ENCODE peak calls at places on chromosomes 1 and 21, in eight cellular contexts. One of them, this sample, is unnamed.

GRCh38 chr1:42137766-42138165 is 15.4 kb upstream of the GUCA2B start:
- DNase-seq in MM.1S: no peak
- DNase-seq in astrocyte of the hippocampus: peak; percentile 77
- DNase-seq in GM04503: no peak
- DNase-seq in HAP-1: no peak
- DNase-seq in activated B cell treated with CpG ODN at 0.5 μM for 24 hours: no peak
- DNase-seq in Kasumi-1: no peak
- DNase-seq in H1: no peak
- DNase-seq in this sample: no peak

GRCh38 chr1:39926343-39926769 is 24.6 kb upstream of the MYCL start:
- DNase-seq in H1: no peak
- DNase-seq in Kasumi-1: no peak
- DNase-seq in GM04503: no peak
- DNase-seq in astrocyte of the hippocampus: peak; percentile 28
- DNase-seq in HAP-1: no peak
- DNase-seq in activated B cell treated with CpG ODN at 0.5 μM for 24 hours: no peak
- DNase-seq in MM.1S: no peak
- DNase-seq in this sample: no peak

GRCh38 chr21:41766883-41767605 is at the start of gene RIPK4:
- DNase-seq in activated B cell treated with CpG ODN at 0.5 μM for 24 hours: no peak
- DNase-seq in H1: peak; percentile 44
- DNase-seq in HAP-1: peak; percentile 42
- DNase-seq in Kasumi-1: no peak
- DNase-seq in GM04503: no peak
- DNase-seq in MM.1S: no peak
- DNase-seq in astrocyte of the hippocampus: peak; percentile 87
- DNase-seq in this sample: no peak

GRCh38 chr1:209168204-209168603 is 415.3 kb upstream of the CAMK1G start:
- DNase-seq in H1: no peak
- DNase-seq in MM.1S: no peak
- DNase-seq in astrocyte of the hippocampus: peak; percentile 86
- DNase-seq in activated B cell treated with CpG ODN at 0.5 μM for 24 hours: no peak
- DNase-seq in GM04503: peak; percentile 33
- DNase-seq in Kasumi-1: no peak
- DNase-seq in HAP-1: no peak
- DNase-seq in this sample: no peak

GRCh38 chr21:33011462-33011861 is 14.3 kb upstream of the OLIG2 start:
- DNase-seq in astrocyte of the hippocampus: peak; percentile 82
- DNase-seq in activated B cell treated with CpG ODN at 0.5 μM for 24 hours: no peak
- DNase-seq in GM04503: peak; percentile 70
- DNase-seq in MM.1S: no peak
- DNase-seq in Kasumi-1: no peak
- DNase-seq in H1: no peak
- DNase-seq in HAP-1: no peak
- DNase-seq in this sample: no peak

GRCh38 chr1:57007948-57008347 is 42.1 kb upstream of the C8B start:
- DNase-seq in MM.1S: no peak
- DNase-seq in GM04503: no peak
- DNase-seq in Kasumi-1: no peak
- DNase-seq in activated B cell treated with CpG ODN at 0.5 μM for 24 hours: no peak
- DNase-seq in HAP-1: no peak
- DNase-seq in H1: no peak
- DNase-seq in astrocyte of the hippocampus: no peak
- DNase-seq in this sample: no peak

GRCh38 chr1:46811053-46811452 is 12.2 kb downstream of the CYP4B1 start:
- DNase-seq in activated B cell treated with CpG ODN at 0.5 μM for 24 hours: no peak
- DNase-seq in GM04503: no peak
- DNase-seq in Kasumi-1: no peak
- DNase-seq in MM.1S: no peak
- DNase-seq in HAP-1: no peak
- DNase-seq in astrocyte of the hippocampus: no peak
- DNase-seq in H1: no peak
- DNase-seq in this sample: no peak

GRCh38 chr1:162168261-162168660 is 98.8 kb downstream of the NOS1AP start:
- DNase-seq in astrocyte of the hippocampus: no peak
- DNase-seq in MM.1S: no peak
- DNase-seq in HAP-1: no peak
- DNase-seq in H1: no peak
- DNase-seq in activated B cell treated with CpG ODN at 0.5 μM for 24 hours: no peak
- DNase-seq in Kasumi-1: no peak
- DNase-seq in GM04503: no peak
- DNase-seq in this sample: no peak

GRCh38 chr1:114524933-114525332 is 13.9 kb upstream of the TRIM33 start:
- DNase-seq in astrocyte of the hippocampus: no peak
- DNase-seq in MM.1S: no peak
- DNase-seq in GM04503: no peak
- DNase-seq in activated B cell treated with CpG ODN at 0.5 μM for 24 hours: no peak
- DNase-seq in H1: no peak
- DNase-seq in HAP-1: no peak
- DNase-seq in Kasumi-1: no peak
- DNase-seq in this sample: no peak

GRCh38 chr21:20739421-20739820 is 258.8 kb upstream of the NCAM2 start:
- DNase-seq in GM04503: no peak
- DNase-seq in activated B cell treated with CpG ODN at 0.5 μM for 24 hours: no peak
- DNase-seq in Kasumi-1: peak; percentile 4
- DNase-seq in H1: no peak
- DNase-seq in HAP-1: peak; percentile 30
- DNase-seq in astrocyte of the hippocampus: no peak
- DNase-seq in MM.1S: peak; percentile 13
- DNase-seq in this sample: no peak

GRCh38 chr1:190399233-190399632 is 78.4 kb downstream of the BRINP3 start:
- DNase-seq in astrocyte of the hippocampus: no peak
- DNase-seq in Kasumi-1: no peak
- DNase-seq in GM04503: no peak
- DNase-seq in H1: no peak
- DNase-seq in activated B cell treated with CpG ODN at 0.5 μM for 24 hours: no peak
- DNase-seq in MM.1S: peak; percentile 52
- DNase-seq in HAP-1: no peak
- DNase-seq in this sample: no peak

GRCh38 chr1:171877711-171878110 is 36.4 kb downstream of the DNM3 start:
- DNase-seq in astrocyte of the hippocampus: peak; percentile 48
- DNase-seq in GM04503: no peak
- DNase-seq in Kasumi-1: no peak
- DNase-seq in activated B cell treated with CpG ODN at 0.5 μM for 24 hours: no peak
- DNase-seq in HAP-1: no peak
- DNase-seq in MM.1S: no peak
- DNase-seq in H1: no peak
- DNase-seq in this sample: no peak

GRCh38 chr1:215888159-215888558 is 321.1 kb downstream of the KCTD3 start:
- DNase-seq in GM04503: no peak
- DNase-seq in HAP-1: no peak
- DNase-seq in activated B cell treated with CpG ODN at 0.5 μM for 24 hours: no peak
- DNase-seq in H1: no peak
- DNase-seq in Kasumi-1: no peak
- DNase-seq in astrocyte of the hippocampus: peak; percentile 47
- DNase-seq in MM.1S: no peak
- DNase-seq in this sample: no peak

GRCh38 chr1:15696956-15697521 is 12.9 kb downstream of the PLEKHM2 start:
- DNase-seq in GM04503: no peak
- DNase-seq in Kasumi-1: peak; percentile 89
- DNase-seq in MM.1S: peak; percentile 73
- DNase-seq in HAP-1: no peak
- DNase-seq in activated B cell treated with CpG ODN at 0.5 μM for 24 hours: peak; percentile 60
- DNase-seq in astrocyte of the hippocampus: no peak
- DNase-seq in H1: no peak
- DNase-seq in this sample: no peak

GRCh38 chr1:237838904-237839534 is 51.7 kb downstream of the ZP4 start:
- DNase-seq in MM.1S: no peak
- DNase-seq in GM04503: no peak
- DNase-seq in H1: no peak
- DNase-seq in activated B cell treated with CpG ODN at 0.5 μM for 24 hours: no peak
- DNase-seq in HAP-1: no peak
- DNase-seq in astrocyte of the hippocampus: no peak
- DNase-seq in Kasumi-1: no peak
- DNase-seq in this sample: no peak

GRCh38 chr1:48777219-48777895 is 666 bp upstream of the BEND5 start:
- DNase-seq in astrocyte of the hippocampus: peak; percentile 53
- DNase-seq in activated B cell treated with CpG ODN at 0.5 μM for 24 hours: no peak
- DNase-seq in Kasumi-1: no peak
- DNase-seq in GM04503: no peak
- DNase-seq in MM.1S: no peak
- DNase-seq in H1: no peak
- DNase-seq in HAP-1: peak; percentile 10
- DNase-seq in this sample: peak; percentile 26

GRCh38 chr1:88655685-88656299 is 28.3 kb upstream of the PKN2 start:
- DNase-seq in H1: no peak
- DNase-seq in GM04503: no peak
- DNase-seq in Kasumi-1: peak; percentile 41
- DNase-seq in activated B cell treated with CpG ODN at 0.5 μM for 24 hours: no peak
- DNase-seq in MM.1S: peak; percentile 37
- DNase-seq in HAP-1: no peak
- DNase-seq in astrocyte of the hippocampus: peak; percentile 53
- DNase-seq in this sample: peak; percentile 9

GRCh38 chr1:10132316-10132715 is 78.1 kb upstream of the KIF1B start:
- DNase-seq in activated B cell treated with CpG ODN at 0.5 μM for 24 hours: no peak
- DNase-seq in GM04503: no peak
- DNase-seq in Kasumi-1: no peak
- DNase-seq in H1: no peak
- DNase-seq in HAP-1: no peak
- DNase-seq in MM.1S: no peak
- DNase-seq in astrocyte of the hippocampus: no peak
- DNase-seq in this sample: no peak

GRCh38 chr1:205700865-205701401 is 20.6 kb upstream of the SLC45A3 start:
- DNase-seq in astrocyte of the hippocampus: peak; percentile 20
- DNase-seq in H1: no peak
- DNase-seq in Kasumi-1: peak; percentile 91
- DNase-seq in HAP-1: no peak
- DNase-seq in GM04503: no peak
- DNase-seq in MM.1S: no peak
- DNase-seq in activated B cell treated with CpG ODN at 0.5 μM for 24 hours: no peak
- DNase-seq in this sample: no peak

GRCh38 chr21:41662761-41663160 is 104.1 kb downstream of the RIPK4 start:
- DNase-seq in MM.1S: no peak
- DNase-seq in H1: no peak
- DNase-seq in GM04503: no peak
- DNase-seq in Kasumi-1: no peak
- DNase-seq in activated B cell treated with CpG ODN at 0.5 μM for 24 hours: no peak
- DNase-seq in astrocyte of the hippocampus: no peak
- DNase-seq in HAP-1: no peak
- DNase-seq in this sample: no peak